ENCODE peak calls at places on chromosomes 6 and 20, in five cellular contexts. Y, G, Q, K and H are unnamed samples.

GRCh38 chr6:139131736-139132285 is 3.1 kb upstream of the HECA start:
- DNase-seq in Y (no peak), G (no peak), Q (no peak), K (no peak), H (no peak)

GRCh38 chr20:50335105-50335504 is 144.5 kb downstream of the CEBPB start:
- DNase-seq in Y (no peak), G (no peak), Q (peak), K (no peak), H (peak)

GRCh38 chr20:46406986-46407670 is 713 bp upstream of the ELMO2 start:
- DNase-seq in Y (peak), G (peak), Q (no peak), K (peak), H (peak)

GRCh38 chr20:54980321-54980960 is 505.0 kb downstream of the DOK5 start:
- DNase-seq in Y (no peak), G (no peak), Q (peak), K (no peak), H (no peak)

GRCh38 chr6:46684771-46685170 is 2.9 kb upstream of the TDRD6 start:
- DNase-seq in Y (no peak), G (no peak), Q (no peak), K (peak), H (no peak)

GRCh38 chr6:7528565-7528964 is 12.9 kb upstream of the DSP start:
- DNase-seq in Y (no peak), G (no peak), Q (no peak), K (peak), H (no peak)

GRCh38 chr20:576156-576555 is 32.6 kb upstream of the CSNK2A1 start:
- DNase-seq in Y (no peak), G (no peak), Q (no peak), K (no peak), H (no peak)

GRCh38 chr20:31985152-31985551 is 17.2 kb downstream of the XKR7 start:
- DNase-seq in Y (no peak), G (no peak), Q (no peak), K (no peak), H (no peak)

GRCh38 chr20:56974499-56975250 is 291.8 kb downstream of the BMP7 start:
- DNase-seq in Y (peak), G (no peak), Q (peak), K (peak), H (peak)

GRCh38 chr6:169810066-169810989 is 58.9 kb downstream of the ERMARD start:
- DNase-seq in Y (no peak), G (no peak), Q (no peak), K (no peak), H (no peak)

GRCh38 chr20:1415667-1416468 is 23.0 kb upstream of the FKBP1A start:
- DNase-seq in Y (no peak), G (no peak), Q (peak), K (peak), H (peak)

GRCh38 chr6:19999319-20000191 is 162.4 kb downstream of the ID4 start:
- DNase-seq in Y (no peak), G (no peak), Q (peak), K (no peak), H (peak)

GRCh38 chr20:17646209-17646717 is 35.8 kb downstream of the RRBP1 start:
- DNase-seq in Y (no peak), G (peak), Q (no peak), K (no peak), H (no peak)

GRCh38 chr20:35626386-35627001 is 10.9 kb downstream of the SPAG4 start:
- DNase-seq in Y (no peak), G (no peak), Q (no peak), K (no peak), H (no peak)

GRCh38 chr6:160198577-160199211 is 59.9 kb downstream of the SLC22A2 start:
- DNase-seq in Y (no peak), G (no peak), Q (peak), K (no peak), H (no peak)

GRCh38 chr20:34578521-34579147 is 20.1 kb downstream of the MAP1LC3A start:
- DNase-seq in Y (no peak), G (no peak), Q (no peak), K (no peak), H (no peak)

GRCh38 chr6:160667854-160668481 is 3.9 kb upstream of the LPA start:
- DNase-seq in Y (no peak), G (no peak), Q (peak), K (no peak), H (peak)

GRCh38 chr6:166441641-166442078 is 58.9 kb upstream of the MPC1 start:
- DNase-seq in Y (no peak), G (peak), Q (no peak), K (no peak), H (no peak)

GRCh38 chr6:109738200-109738599 is 47.1 kb downstream of the FIG4 start:
- DNase-seq in Y (no peak), G (no peak), Q (no peak), K (no peak), H (no peak)

GRCh38 chr6:100512203-100512862 is 47.6 kb upstream of the SIM1 start:
- DNase-seq in Y (no peak), G (no peak), Q (no peak), K (peak), H (no peak)

GRCh38 chr6:138431276-138432062 is 27.4 kb downstream of the HEBP2 start:
- DNase-seq in Y (no peak), G (no peak), Q (no peak), K (no peak), H (no peak)

GRCh38 chr6:13466304-13467215 is 20.8 kb downstream of the GFOD1 start:
- DNase-seq in Y (no peak), G (no peak), Q (no peak), K (no peak), H (peak)

GRCh38 chr20:57856658-57857057 is 146.8 kb upstream of the PMEPA1 start:
- DNase-seq in Y (no peak), G (no peak), Q (no peak), K (no peak), H (peak)

GRCh38 chr6:42420741-42421140 is 31.0 kb downstream of the TRERF1 start:
- DNase-seq in Y (no peak), G (no peak), Q (no peak), K (no peak), H (no peak)

GRCh38 chr20:25356294-25356933 is 34.2 kb downstream of the ABHD12 start:
- DNase-seq in Y (no peak), G (no peak), Q (no peak), K (no peak), H (no peak)

GRCh38 chr6:30002871-30003270 is 58.2 kb upstream of the POLR1H start:
- DNase-seq in Y (no peak), G (no peak), Q (no peak), K (peak), H (no peak)

GRCh38 chr20:37387519-37388269 is 41.8 kb downstream of the SRC start:
- DNase-seq in Y (no peak), G (peak), Q (no peak), K (no peak), H (no peak)

GRCh38 chr20:42678895-42679294 is 510.8 kb downstream of the PTPRT start:
- DNase-seq in Y (no peak), G (no peak), Q (peak), K (no peak), H (no peak)

GRCh38 chr6:161301338-161301737 is 27.5 kb upstream of the AGPAT4 start:
- DNase-seq in Y (peak), G (no peak), Q (no peak), K (peak), H (no peak)

GRCh38 chr6:88535296-88535695 is 369.1 kb upstream of the CNR1 start:
- DNase-seq in Y (no peak), G (no peak), Q (no peak), K (no peak), H (no peak)

GRCh38 chr20:58308680-58309527 is 611 bp upstream of the RAB22A start:
- DNase-seq in Y (peak), G (peak), Q (peak), K (no peak), H (peak)

GRCh38 chr6:84065718-84066290 is 32.2 kb downstream of the MRAP2 start:
- DNase-seq in Y (no peak), G (no peak), Q (no peak), K (peak), H (no peak)

GRCh38 chr6:137089305-137089704 is 44.5 kb upstream of the IL20RA start:
- DNase-seq in Y (no peak), G (no peak), Q (no peak), K (no peak), H (no peak)

GRCh38 chr20:5786930-5787826 is 37.0 kb downstream of the SHLD1 start:
- DNase-seq in Y (peak), G (no peak), Q (peak), K (peak), H (no peak)

GRCh38 chr6:7145269-7146078 is 37.7 kb downstream of the RREB1 start:
- DNase-seq in Y (no peak), G (no peak), Q (no peak), K (no peak), H (no peak)

GRCh38 chr6:2658788-2659187 is 91.9 kb downstream of the MYLK4 start:
- DNase-seq in Y (no peak), G (no peak), Q (no peak), K (no peak), H (peak)

GRCh38 chr20:15158438-15158990 is 821.1 kb upstream of the FLRT3 start:
- DNase-seq in Y (no peak), G (no peak), Q (no peak), K (no peak), H (no peak)

GRCh38 chr6:129434091-129434490 is 275.9 kb downstream of the ARHGAP18 start:
- DNase-seq in Y (no peak), G (no peak), Q (no peak), K (no peak), H (no peak)

GRCh38 chr20:51303731-51304670 is 238.5 kb downstream of the NFATC2 start:
- DNase-seq in Y (no peak), G (no peak), Q (no peak), K (no peak), H (no peak)

GRCh38 chr6:126147416-126147815 is 161.1 kb downstream of the TRMT11 start:
- DNase-seq in Y (no peak), G (no peak), Q (no peak), K (no peak), H (no peak)

GRCh38 chr6:79697430-79697829 is 66.3 kb downstream of the SH3BGRL2 start:
- DNase-seq in Y (no peak), G (no peak), Q (no peak), K (no peak), H (peak)

GRCh38 chr6:79694156-79694555 is 63.0 kb downstream of the SH3BGRL2 start:
- DNase-seq in Y (no peak), G (no peak), Q (no peak), K (no peak), H (no peak)

GRCh38 chr6:79699606-79700005 is 68.5 kb downstream of the SH3BGRL2 start:
- DNase-seq in Y (no peak), G (no peak), Q (no peak), K (no peak), H (no peak)

DNA sequence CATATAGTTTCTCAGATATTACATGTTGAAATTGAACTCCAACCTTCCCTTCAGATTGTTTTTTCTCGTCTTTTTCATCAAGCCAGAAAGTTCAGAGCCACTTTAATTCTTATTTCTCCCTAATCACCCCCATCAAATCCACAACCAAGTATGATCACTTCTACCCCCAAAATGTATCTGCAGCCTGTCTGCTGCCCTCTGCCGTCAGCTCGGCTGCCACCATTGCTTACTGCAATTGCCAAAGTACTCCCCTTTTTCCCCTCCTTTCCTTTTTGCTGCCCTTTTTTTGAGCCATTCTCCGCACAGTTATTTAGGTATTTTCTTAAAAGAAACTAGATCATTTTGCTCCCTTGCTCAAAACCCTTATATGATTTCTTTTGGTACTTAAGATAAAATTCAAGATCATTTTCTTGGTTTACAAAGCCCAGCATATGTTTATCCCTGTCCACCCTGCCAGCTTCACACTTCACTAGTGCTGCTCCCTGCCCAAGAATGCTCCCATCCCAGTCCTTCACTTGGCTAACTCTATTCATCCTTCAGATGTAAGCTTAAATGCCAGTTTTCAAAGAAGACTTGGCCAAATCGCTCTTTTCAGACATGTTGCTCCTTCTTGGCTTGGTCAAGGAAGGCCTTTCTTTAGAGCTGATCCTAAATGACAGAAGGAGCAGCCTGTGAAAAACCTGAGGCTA is 63.6 kb downstream of the SH3BGRL2 start:
- DNase-seq in Y (no peak), G (no peak), Q (no peak), K (no peak), H (no peak)
- TF ChIP-seq CTCF in Y (no peak), G (no peak), Q (no peak), K (peak), H (no peak)

DNA sequence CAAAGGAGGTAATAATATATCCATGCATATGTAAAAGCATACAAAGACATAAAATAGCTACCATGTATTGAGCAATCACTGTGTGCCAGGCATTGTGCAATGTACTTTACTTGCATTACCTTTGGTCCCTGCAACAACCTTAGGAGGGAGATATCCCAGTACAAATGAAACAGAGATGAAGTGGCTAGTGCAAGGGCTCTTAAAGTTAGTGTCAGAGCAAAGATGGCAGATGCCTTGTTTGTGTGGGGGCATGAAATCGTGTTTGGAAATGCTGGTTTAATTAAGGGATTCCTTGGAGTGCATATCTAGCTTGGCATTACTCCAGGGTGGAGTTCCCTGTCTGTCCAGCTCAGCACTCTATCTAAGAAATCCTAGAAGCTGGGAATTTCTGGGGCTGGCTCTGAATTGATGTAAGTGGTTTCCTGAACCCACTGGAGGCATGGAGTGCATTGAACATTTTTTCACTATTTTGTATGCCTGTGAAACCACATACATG is 9.8 kb downstream of the PAQR8 start:
- DNase-seq in Y (no peak), G (no peak), Q (no peak), K (no peak), H (no peak)
- TF ChIP-seq CTCF in Y (no peak), G (no peak), Q (no peak), K (no peak), H (no peak)

GRCh38 chr6:33702345-33702977 is 9.0 kb downstream of the UQCC2 start:
- DNase-seq in Y (no peak), G (peak), Q (peak), K (peak), H (peak)
- TF ChIP-seq CTCF in Y (peak), G (peak), Q (no peak), K (peak), H (no peak)

GRCh38 chr6:149043476-149044130 is 273.9 kb upstream of the TAB2 start:
- DNase-seq in Y (no peak), G (no peak), Q (peak), K (peak), H (peak)
- TF ChIP-seq CTCF in Y (no peak), G (peak), Q (no peak), K (peak), H (peak)

GRCh38 chr20:47664068-47664437 is 121.2 kb downstream of the SULF2 start:
- DNase-seq in Y (no peak), G (no peak), Q (no peak), K (no peak), H (no peak)
- TF ChIP-seq CTCF in Y (no peak), G (no peak), Q (no peak), K (peak), H (peak)

GRCh38 chr20:2480381-2480780 is 9.8 kb upstream of the SNRPB start:
- DNase-seq in Y (no peak), G (no peak), Q (no peak), K (no peak), H (no peak)

GRCh38 chr20:2475850-2476741 is 5.5 kb upstream of the SNRPB start:
- DNase-seq in Y (no peak), G (no peak), Q (no peak), K (no peak), H (no peak)

DNA sequence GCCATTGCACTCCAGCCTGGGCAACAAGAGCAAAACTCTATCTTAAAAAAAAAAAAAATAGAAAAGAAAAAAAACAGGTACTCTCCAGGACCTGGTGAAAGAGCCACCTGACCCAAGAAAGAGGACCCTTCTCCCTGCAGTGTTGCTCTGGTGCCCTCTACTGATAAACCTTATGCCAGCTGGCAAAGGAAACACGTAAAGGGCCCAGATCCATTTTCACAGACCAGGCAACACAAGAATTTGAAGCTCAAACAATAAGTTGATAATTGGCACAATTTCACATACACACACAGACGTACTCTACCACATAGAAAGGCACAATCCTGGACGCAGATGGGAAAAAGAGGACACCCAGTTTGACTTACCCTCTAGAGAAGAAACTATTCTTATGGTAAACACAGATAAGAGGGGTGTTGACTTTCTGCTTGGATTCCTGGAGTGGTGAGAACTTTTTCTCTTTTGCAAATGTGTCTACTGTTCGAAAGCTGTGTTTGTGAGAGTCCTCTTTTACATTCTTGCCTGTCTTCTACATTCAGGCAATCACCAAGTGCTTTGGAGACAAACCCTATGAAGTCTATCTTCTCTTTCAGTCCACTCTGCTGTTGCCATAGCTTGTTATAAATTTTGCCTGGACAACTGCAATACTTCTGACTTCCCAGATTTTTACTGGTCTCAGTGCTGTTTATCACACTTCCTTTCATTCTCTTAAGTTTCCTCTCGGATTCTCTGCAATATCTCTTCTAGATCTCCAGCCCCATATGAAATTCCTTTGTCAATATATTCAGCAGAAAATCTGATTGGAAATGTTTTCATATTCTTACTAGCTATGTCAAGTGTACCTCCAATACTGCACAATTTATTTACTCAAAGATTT is 6.4 kb upstream of the SNRPB start:
- DNase-seq in Y (no peak), G (no peak), Q (no peak), K (no peak), H (no peak)
- TF ChIP-seq CTCF in Y (no peak), G (no peak), Q (peak), K (peak), H (no peak)

DNA sequence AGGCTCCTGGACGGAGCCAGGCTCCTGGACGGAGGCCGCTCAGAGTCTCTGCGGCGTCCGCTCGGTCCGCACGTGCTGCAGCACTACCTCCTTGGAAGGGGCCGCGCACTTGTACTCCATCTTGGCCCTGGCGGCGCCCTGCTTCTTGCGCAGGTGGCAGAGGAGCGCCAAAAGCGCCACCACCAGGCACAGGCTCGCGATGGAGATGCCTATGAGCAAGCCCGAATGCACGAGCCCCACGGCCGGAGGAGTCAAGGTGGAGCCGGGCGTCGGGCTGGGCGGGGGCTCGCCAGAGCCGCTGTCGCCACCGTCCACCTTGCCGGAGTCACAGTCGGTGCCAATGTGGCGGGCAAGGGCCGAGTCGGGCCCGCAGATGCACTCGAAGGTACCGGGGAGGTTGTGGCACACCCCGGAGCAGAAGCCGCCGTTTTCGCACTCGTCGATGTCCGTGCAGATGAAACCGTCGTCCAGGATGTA is 1.7 kb downstream of the THBD start:
- DNase-seq in Y (no peak), G (peak), Q (peak), K (no peak), H (no peak)
- TF ChIP-seq CTCF in Y (no peak), G (no peak), Q (peak), K (no peak), H (no peak)

DNA sequence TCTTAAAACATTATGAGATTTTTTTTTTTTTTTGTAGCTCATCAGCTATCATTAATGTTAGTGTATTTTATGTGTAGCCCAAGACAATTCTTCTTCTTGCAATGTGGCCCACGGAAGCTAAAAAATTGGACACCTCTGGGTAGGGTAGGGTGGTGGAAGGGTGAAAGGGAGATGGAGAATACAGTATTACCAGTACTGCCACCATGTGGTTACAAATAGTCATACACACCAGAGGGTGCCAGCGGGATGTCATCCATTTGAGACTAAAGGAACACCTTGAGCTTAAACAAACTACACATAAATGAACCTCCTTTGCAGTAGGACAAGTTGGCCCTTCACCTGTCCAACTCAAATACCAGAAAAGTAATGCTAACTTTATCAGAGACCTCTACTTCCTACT is 601.9 kb downstream of the HTR1B start:
- DNase-seq in Y (no peak), G (no peak), Q (peak), K (no peak), H (peak)
- TF ChIP-seq CTCF in Y (no peak), G (no peak), Q (no peak), K (peak), H (peak)